ENCODE peak calls at places on chromosomes 12 and 14, in nine cellular contexts. V, O, K, I, U, P, J, C and W are unnamed samples.

GRCh38 chr14:33949051-33950037 is 1.5 kb downstream of the EGLN3 start:
- DNase-seq in U (no peak), P (no peak), O (no peak), J (no peak), I (no peak), K (no peak), V (no peak), C (no peak), W (no peak)

GRCh38 chr12:20443792-20444191 is 75.5 kb downstream of the PDE3A start:
- DNase-seq in O (no peak), U (no peak), P (no peak), V (no peak), K (no peak), I (no peak), C (no peak), J (no peak), W (no peak)

GRCh38 chr12:98440165-98440581 is 75.2 kb upstream of the TMPO start:
- DNase-seq in C (no peak), O (no peak), P (peak; percentile 99), I (peak; percentile 31), K (no peak), V (peak; percentile 78), U (no peak), J (no peak), W (peak; percentile 84)

GRCh38 chr14:58193542-58193941 is 6.4 kb upstream of the ACTR10 start:
- DNase-seq in J (no peak), I (no peak), U (no peak), P (no peak), O (no peak), K (no peak), V (no peak), C (no peak), W (no peak)

GRCh38 chr12:12979731-12980259 is 20.3 kb downstream of the HEBP1 start:
- DNase-seq in I (no peak), J (no peak), U (no peak), C (no peak), K (no peak), V (no peak), O (peak; percentile 38), P (peak; percentile 99), W (no peak)

GRCh38 chr14:53925201-53925766 is 31.3 kb downstream of the BMP4 start:
- DNase-seq in U (no peak), C (no peak), O (no peak), I (no peak), J (no peak), P (peak; percentile 52), V (no peak), K (no peak), W (no peak)

GRCh38 chr12:95201056-95201670 is 16.1 kb downstream of the FGD6 start:
- DNase-seq in I (no peak), U (no peak), P (no peak), C (no peak), J (no peak), V (peak; percentile 63), K (no peak), O (no peak), W (no peak)

GRCh38 chr12:25052191-25053020 is 103.5 kb upstream of the BCAT1 start:
- DNase-seq in U (peak; percentile 31), J (peak; percentile 10), I (no peak), C (no peak), O (no peak), V (no peak), K (peak; percentile 26), P (peak; percentile 31), W (peak; percentile 55)

GRCh38 chr14:89296281-89296745 is 120.7 kb downstream of the FOXN3 start:
- DNase-seq in K (no peak), U (no peak), O (no peak), J (no peak), C (no peak), V (no peak), P (no peak), I (no peak), W (no peak)

GRCh38 chr12:108666326-108666995 is 32.8 kb upstream of the SELPLG start:
- DNase-seq in U (peak; percentile 20), V (no peak), K (no peak), P (peak; percentile 54), C (no peak), O (no peak), I (no peak), J (no peak), W (peak; percentile 46)

GRCh38 chr12:32331133-32331532 is 68.2 kb upstream of the FGD4 start:
- DNase-seq in K (peak; percentile 13), P (no peak), I (no peak), C (no peak), J (no peak), U (no peak), O (no peak), V (no peak), W (no peak)

GRCh38 chr12:31591308-31591901 is 469 bp upstream of the DENND5B start:
- DNase-seq in P (peak; percentile 54), O (no peak), J (no peak), C (no peak), I (no peak), U (peak; percentile 29), K (peak; percentile 32), V (no peak), W (peak; percentile 43)

GRCh38 chr14:103675957-103676356 is 39.3 kb downstream of the XRCC3 start:
- DNase-seq in K (no peak), O (no peak), U (no peak), C (no peak), V (no peak), J (no peak), I (no peak), P (no peak), W (no peak)

GRCh38 chr12:27521066-27521465 is 2.9 kb upstream of the PPFIBP1 start:
- DNase-seq in I (no peak), P (peak; percentile 95), U (no peak), O (no peak), C (no peak), K (no peak), V (no peak), J (no peak), W (no peak)

GRCh38 chr14:96683575-96684289 is 113.5 kb upstream of the VRK1 start:
- DNase-seq in U (no peak), I (no peak), O (no peak), C (no peak), J (no peak), P (no peak), V (no peak), K (no peak), W (no peak)

GRCh38 chr12:45050331-45050750 is 558 bp downstream of the DBX2 start:
- DNase-seq in V (no peak), P (no peak), K (no peak), I (no peak), U (no peak), J (no peak), O (no peak), C (no peak), W (no peak)

GRCh38 chr12:93380480-93381121 is 2.9 kb downstream of the NUDT4 start:
- DNase-seq in V (no peak), O (no peak), P (peak; percentile 83), U (no peak), C (no peak), K (peak; percentile 49), J (no peak), I (no peak), W (no peak)

GRCh38 chr14:100786131-100786530 is 39.8 kb upstream of the MEG3 start:
- DNase-seq in I (no peak), V (peak; percentile 45), K (no peak), P (no peak), J (no peak), O (no peak), U (no peak), C (no peak), W (no peak)

GRCh38 chr12:122602456-122602855 is 75.4 kb downstream of the KNTC1 start:
- DNase-seq in O (no peak), K (no peak), U (no peak), J (no peak), I (no peak), V (no peak), P (no peak), C (no peak), W (no peak)

GRCh38 chr12:116320839-116321238 is 43.3 kb upstream of the MED13L start:
- DNase-seq in J (no peak), I (no peak), K (no peak), O (no peak), V (no peak), P (peak; percentile 71), C (no peak), U (no peak), W (no peak)

GRCh38 chr14:64405295-64405694 is 17.1 kb downstream of the MTHFD1 start:
- DNase-seq in J (no peak), O (no peak), V (no peak), I (no peak), K (no peak), U (no peak), C (no peak), P (no peak), W (no peak)

GRCh38 chr12:3593906-3594305 is 102.9 kb downstream of the PRMT8 start:
- DNase-seq in O (no peak), K (no peak), C (no peak), U (no peak), J (no peak), I (no peak), P (no peak), V (no peak), W (no peak)

GRCh38 chr14:58535084-58535483 is 102.7 kb upstream of the DACT1 start:
- DNase-seq in J (no peak), K (no peak), P (peak; percentile 54), O (no peak), I (no peak), C (no peak), U (no peak), V (no peak), W (no peak)

GRCh38 chr12:21324551-21324950 is 10.2 kb downstream of the SLCO1A2 start:
- DNase-seq in V (no peak), I (no peak), P (no peak), U (no peak), C (no peak), J (no peak), K (no peak), O (no peak), W (no peak)

GRCh38 chr14:22882064-22882463 is 958 bp upstream of the REM2 start:
- DNase-seq in C (no peak), U (no peak), P (no peak), J (no peak), O (no peak), I (no peak), V (no peak), K (no peak), W (no peak)

GRCh38 chr12:75977952-75978671 is 53.5 kb downstream of the PHLDA1 start:
- DNase-seq in C (peak; percentile 35), O (peak; percentile 98), V (peak; percentile 92), U (peak; percentile 75), K (peak; percentile 62), P (peak; percentile 100), I (peak; percentile 54), J (peak; percentile 54), W (peak; percentile 87)

GRCh38 chr12:14256555-14257169 is 108.8 kb upstream of the ATF7IP start:
- DNase-seq in U (peak; percentile 77), C (peak; percentile 64), V (no peak), P (peak; percentile 92), J (peak; percentile 56), O (peak; percentile 57), I (peak; percentile 31), K (no peak), W (peak; percentile 70)

GRCh38 chr14:68511727-68512047 is 281.2 kb downstream of the ZFP36L1 start:
- DNase-seq in U (no peak), K (no peak), P (no peak), V (no peak), I (no peak), O (no peak), J (no peak), C (no peak), W (no peak)

GRCh38 chr14:75886661-75887348 is 95.0 kb downstream of the TGFB3 start:
- DNase-seq in O (no peak), C (no peak), I (no peak), V (no peak), P (peak; percentile 49), J (no peak), K (no peak), U (no peak), W (no peak)